ENCODE peak calls at places on chromosomes 3 and 15, in four cellular contexts. One of them, this sample, is unnamed.

GRCh38 chr3:107001635-107002034 is 375.6 kb upstream of the CCDC54 start:
- DNase-seq in GM23338: no peak
- DNase-seq in HCT116: no peak
- DNase-seq in HepG2: no peak
- DNase-seq in this sample: no peak

GRCh38 chr3:177039875-177040274 is 157.4 kb downstream of the TBL1XR1 start:
- DNase-seq in HCT116: no peak
- DNase-seq in GM23338: no peak
- DNase-seq in HepG2: no peak
- DNase-seq in this sample: no peak

GRCh38 chr3:156811092-156811862 is 14.9 kb upstream of the LEKR1 start:
- DNase-seq in HCT116: no peak
- DNase-seq in GM23338: no peak
- DNase-seq in HepG2: no peak
- DNase-seq in this sample: peak; percentile 40

GRCh38 chr15:52172869-52173268 is 18.3 kb downstream of the GNB5 start:
- DNase-seq in GM23338: no peak
- DNase-seq in HCT116: no peak
- DNase-seq in HepG2: no peak
- DNase-seq in this sample: no peak

GRCh38 chr3:191958980-191959671 is 498.2 kb downstream of the PYDC2 start:
- DNase-seq in HepG2: no peak
- DNase-seq in HCT116: no peak
- DNase-seq in GM23338: peak; percentile 28
- DNase-seq in this sample: no peak

GRCh38 chr15:73989001-73989798 is 2.9 kb downstream of the STOML1 start:
- DNase-seq in GM23338: no peak
- DNase-seq in HepG2: no peak
- DNase-seq in HCT116: peak; percentile 18
- DNase-seq in this sample: no peak

GRCh38 chr15:60605879-60606304 is 127.0 kb upstream of the ICE2 start:
- DNase-seq in GM23338: no peak
- DNase-seq in HCT116: no peak
- DNase-seq in HepG2: no peak
- DNase-seq in this sample: no peak

GRCh38 chr3:150251187-150251592 is 156.9 kb upstream of the TSC22D2 start:
- DNase-seq in GM23338: peak; percentile 26
- DNase-seq in HepG2: no peak
- DNase-seq in HCT116: no peak
- DNase-seq in this sample: no peak

GRCh38 chr3:190094201-190094718 is 26.4 kb downstream of the P3H2 start:
- DNase-seq in HepG2: no peak
- DNase-seq in GM23338: no peak
- DNase-seq in HCT116: no peak
- DNase-seq in this sample: no peak

GRCh38 chr15:47972738-47973137 is 148.1 kb upstream of the SLC24A5 start:
- DNase-seq in HepG2: no peak
- DNase-seq in HCT116: no peak
- DNase-seq in GM23338: peak; percentile 27
- DNase-seq in this sample: no peak

GRCh38 chr3:197259096-197259495 is 39.3 kb downstream of the DLG1 start:
- DNase-seq in HCT116: no peak
- DNase-seq in HepG2: no peak
- DNase-seq in GM23338: no peak
- DNase-seq in this sample: no peak

GRCh38 chr15:89114974-89115373 is 26.7 kb downstream of the ABHD2 start:
- DNase-seq in GM23338: peak; percentile 44
- DNase-seq in HepG2: no peak
- DNase-seq in HCT116: no peak
- DNase-seq in this sample: no peak

GRCh38 chr3:191094057-191094456 is 105.0 kb upstream of the OSTN start:
- DNase-seq in HepG2: no peak
- DNase-seq in HCT116: no peak
- DNase-seq in GM23338: no peak
- DNase-seq in this sample: no peak

GRCh38 chr3:185685231-185686035 is 99.3 kb downstream of the SENP2 start:
- DNase-seq in HCT116: no peak
- DNase-seq in HepG2: no peak
- DNase-seq in GM23338: no peak
- DNase-seq in this sample: no peak

GRCh38 chr3:134357261-134357913 is 16.9 kb downstream of the AMOTL2 start:
- DNase-seq in HepG2: no peak
- DNase-seq in GM23338: no peak
- DNase-seq in HCT116: no peak
- DNase-seq in this sample: no peak

GRCh38 chr15:57927091-57927631 is 138.3 kb downstream of the ALDH1A2 start:
- DNase-seq in GM23338: no peak
- DNase-seq in HCT116: no peak
- DNase-seq in HepG2: no peak
- DNase-seq in this sample: no peak

GRCh38 chr3:7272203-7272602 is 411.3 kb downstream of the GRM7 start:
- DNase-seq in HepG2: no peak
- DNase-seq in HCT116: no peak
- DNase-seq in GM23338: no peak
- DNase-seq in this sample: no peak

GRCh38 chr3:25783661-25784512 is 644 bp upstream of the NGLY1 start:
- DNase-seq in HCT116: no peak
- DNase-seq in GM23338: peak; percentile 92
- DNase-seq in HepG2: peak; percentile 30
- DNase-seq in this sample: peak; percentile 64

GRCh38 chr3:143010024-143010423 is 8.7 kb downstream of the U2SURP start:
- DNase-seq in GM23338: no peak
- DNase-seq in HepG2: no peak
- DNase-seq in HCT116: no peak
- DNase-seq in this sample: no peak

GRCh38 chr3:18207232-18207631 is 217.9 kb downstream of the SATB1 start:
- DNase-seq in GM23338: no peak
- DNase-seq in HCT116: no peak
- DNase-seq in HepG2: no peak
- DNase-seq in this sample: no peak

GRCh38 chr3:53718462-53718861 is 127.8 kb downstream of the CHDH start:
- DNase-seq in HCT116: no peak
- DNase-seq in HepG2: no peak
- DNase-seq in GM23338: peak; percentile 42
- DNase-seq in this sample: no peak

GRCh38 chr15:37076543-37076942 is 23.8 kb downstream of the MEIS2 start:
- DNase-seq in GM23338: no peak
- DNase-seq in HCT116: no peak
- DNase-seq in HepG2: no peak
- DNase-seq in this sample: no peak

GRCh38 chr3:123330441-123330991 is 118.4 kb downstream of the ADCY5 start:
- DNase-seq in GM23338: no peak
- DNase-seq in HCT116: no peak
- DNase-seq in HepG2: no peak
- DNase-seq in this sample: no peak

GRCh38 chr3:43016513-43016865 is 37.4 kb downstream of the GASK1A start:
- DNase-seq in HepG2: no peak
- DNase-seq in HCT116: no peak
- DNase-seq in GM23338: no peak
- DNase-seq in this sample: no peak

GRCh38 chr3:133662256-133662773 is 574 bp upstream of the TOPBP1 start:
- DNase-seq in HCT116: no peak
- DNase-seq in GM23338: peak; percentile 37
- DNase-seq in HepG2: peak; percentile 71
- DNase-seq in this sample: no peak

GRCh38 chr15:77144492-77145070 is 73.7 kb upstream of the TSPAN3 start:
- DNase-seq in GM23338: peak; percentile 17
- DNase-seq in HCT116: no peak
- DNase-seq in HepG2: no peak
- DNase-seq in this sample: no peak

GRCh38 chr3:1439395-1439794 is 346.6 kb downstream of the CNTN6 start:
- DNase-seq in HepG2: no peak
- DNase-seq in HCT116: no peak
- DNase-seq in GM23338: peak; percentile 69
- DNase-seq in this sample: peak; percentile 6

GRCh38 chr15:93312891-93313486 is 224.0 kb upstream of the RGMA start:
- DNase-seq in HepG2: no peak
- DNase-seq in HCT116: no peak
- DNase-seq in GM23338: peak; percentile 56
- DNase-seq in this sample: no peak

GRCh38 chr3:38960953-38961622 is 90.7 kb downstream of the SCN11A start:
- DNase-seq in HCT116: peak; percentile 58
- DNase-seq in HepG2: peak; percentile 25
- DNase-seq in GM23338: peak; percentile 82
- DNase-seq in this sample: peak; percentile 43

GRCh38 chr3:44865272-44866005 is 3.7 kb downstream of the TMEM42 start:
- DNase-seq in HCT116: no peak
- DNase-seq in HepG2: no peak
- DNase-seq in GM23338: no peak
- DNase-seq in this sample: no peak

GRCh38 chr3:128487813-128488635 is 5.0 kb downstream of the GATA2 start:
- DNase-seq in HCT116: peak; percentile 72
- DNase-seq in HepG2: peak; percentile 89
- DNase-seq in GM23338: peak; percentile 97
- DNase-seq in this sample: peak; percentile 77

GRCh38 chr15:57196865-57197264 is 179.4 kb upstream of the CGNL1 start:
- DNase-seq in HCT116: no peak
- DNase-seq in HepG2: no peak
- DNase-seq in GM23338: no peak
- DNase-seq in this sample: no peak

GRCh38 chr15:71282086-71282485 is 166.8 kb downstream of the THSD4 start:
- DNase-seq in HCT116: no peak
- DNase-seq in HepG2: no peak
- DNase-seq in GM23338: no peak
- DNase-seq in this sample: no peak

GRCh38 chr3:79367066-79367465 is 400.7 kb downstream of the ROBO1 start:
- DNase-seq in HCT116: no peak
- DNase-seq in HepG2: no peak
- DNase-seq in GM23338: no peak
- DNase-seq in this sample: no peak

GRCh38 chr15:66404532-66404931 is 17.8 kb downstream of the MAP2K1 start:
- DNase-seq in GM23338: peak; percentile 95
- DNase-seq in HepG2: no peak
- DNase-seq in HCT116: no peak
- DNase-seq in this sample: no peak

GRCh38 chr15:75721462-75721922 is 8.8 kb upstream of the CSPG4 start:
- DNase-seq in HCT116: no peak
- DNase-seq in HepG2: no peak
- DNase-seq in GM23338: no peak
- DNase-seq in this sample: no peak

GRCh38 chr3:61736506-61736905 is 175.1 kb downstream of the PTPRG start:
- DNase-seq in HepG2: no peak
- DNase-seq in HCT116: no peak
- DNase-seq in GM23338: no peak
- DNase-seq in this sample: no peak

GRCh38 chr15:41796457-41796856 is 22.2 kb downstream of the MAPKBP1 start:
- DNase-seq in HCT116: no peak
- DNase-seq in GM23338: no peak
- DNase-seq in HepG2: peak; percentile 32
- DNase-seq in this sample: no peak
- H3K27ac ChIP-seq in HCT116: no peak overlapping the region
- H3K27ac ChIP-seq in GM23338: no peak overlapping the region
- H3K27ac ChIP-seq in HepG2: peak overlapping the region; percentile 54
- H3K27ac ChIP-seq in this sample: no peak overlapping the region

GRCh38 chr3:71395927-71396695 is 187.4 kb downstream of the FOXP1 start:
- DNase-seq in HepG2: no peak
- DNase-seq in HCT116: no peak
- DNase-seq in GM23338: no peak
- DNase-seq in this sample: no peak
- TF ChIP-seq REST in HepG2: no peak
- TF ChIP-seq REST in HCT116: no peak
- TF ChIP-seq REST in GM23338: no peak
- TF ChIP-seq REST in this sample: no peak

DNA sequence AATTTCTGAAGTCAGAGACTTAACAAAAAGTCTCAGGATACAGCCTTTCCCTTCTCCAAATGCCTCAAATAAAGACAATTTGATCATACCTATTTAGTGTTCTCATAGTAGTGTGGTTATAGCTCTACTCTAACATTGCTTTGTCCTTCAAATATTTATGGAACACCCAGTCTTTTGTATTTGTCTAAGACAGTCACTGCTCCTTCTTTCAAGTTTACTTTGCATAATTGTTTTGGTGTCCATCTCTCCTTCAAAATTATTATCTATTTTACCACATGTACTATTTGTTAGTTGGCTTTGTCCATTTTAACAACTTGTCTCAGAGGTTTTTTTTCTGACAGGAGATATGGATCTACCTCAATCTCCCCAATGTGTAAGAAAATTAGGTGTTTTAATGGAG is 118.8 kb downstream of the UNC13C start:
- DNase-seq in HCT116: no peak
- DNase-seq in GM23338: no peak
- DNase-seq in HepG2: no peak
- DNase-seq in this sample: no peak
- TF ChIP-seq POLR2AphosphoS5 in HCT116: no peak
- TF ChIP-seq POLR2AphosphoS5 in GM23338: no peak
- TF ChIP-seq POLR2AphosphoS5 in HepG2: no peak
- TF ChIP-seq POLR2AphosphoS5 in this sample: no peak

GRCh38 chr3:73622135-73622534 is 2.6 kb downstream of the PDZRN3 start:
- DNase-seq in HCT116: no peak
- DNase-seq in HepG2: peak; percentile 3
- DNase-seq in GM23338: peak; percentile 31
- DNase-seq in this sample: no peak
- H3K27ac ChIP-seq in HCT116: no peak overlapping the region
- H3K27ac ChIP-seq in HepG2: no peak overlapping the region
- H3K27ac ChIP-seq in GM23338: no peak overlapping the region
- H3K27ac ChIP-seq in this sample: no peak overlapping the region

DNA sequence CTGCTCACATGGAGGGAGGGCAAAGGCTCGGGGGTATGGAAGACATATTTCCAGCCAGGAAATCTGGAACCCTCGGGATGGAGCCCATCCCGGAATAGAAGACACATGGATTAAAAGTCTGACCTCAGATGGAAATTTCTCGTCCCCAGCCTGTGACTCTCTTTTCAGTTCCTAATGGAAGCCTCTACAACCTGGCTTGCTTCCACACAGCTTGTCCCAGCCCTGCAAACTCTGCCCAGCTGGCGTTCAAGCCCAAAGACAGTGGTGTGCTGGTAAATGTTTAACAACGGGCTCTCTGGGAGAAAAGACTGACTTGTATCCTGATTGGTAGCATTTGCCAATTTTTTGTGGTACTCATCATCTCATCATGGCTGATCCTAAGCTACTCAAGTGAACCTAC is 35.6 kb upstream of the TLE3 start:
- DNase-seq in HepG2: no peak
- DNase-seq in HCT116: no peak
- DNase-seq in GM23338: no peak
- DNase-seq in this sample: no peak
- TF ChIP-seq REST in HepG2: no peak
- TF ChIP-seq REST in HCT116: no peak
- TF ChIP-seq REST in GM23338: no peak
- TF ChIP-seq REST in this sample: no peak

GRCh38 chr15:87576486-87577176 is 679.9 kb downstream of the NTRK3 start:
- DNase-seq in GM23338: no peak
- DNase-seq in HepG2: no peak
- DNase-seq in HCT116: no peak
- DNase-seq in this sample: no peak
- TF ChIP-seq POLR2AphosphoS5 in GM23338: peak; percentile 25
- TF ChIP-seq POLR2AphosphoS5 in HepG2: no peak
- TF ChIP-seq POLR2AphosphoS5 in HCT116: no peak
- TF ChIP-seq POLR2AphosphoS5 in this sample: no peak

GRCh38 chr3:12384451-12385233 is 95.8 kb downstream of the PPARG start:
- DNase-seq in GM23338: no peak
- DNase-seq in HepG2: no peak
- DNase-seq in HCT116: no peak
- DNase-seq in this sample: no peak
- H3K27ac ChIP-seq in GM23338: no peak overlapping the region
- H3K27ac ChIP-seq in HepG2: no peak overlapping the region
- H3K27ac ChIP-seq in HCT116: no peak overlapping the region
- H3K27ac ChIP-seq in this sample: no peak overlapping the region

GRCh38 chr3:4720316-4721075 is 227.3 kb downstream of the ITPR1 start:
- DNase-seq in HCT116: peak; percentile 60
- DNase-seq in GM23338: peak; percentile 74
- DNase-seq in HepG2: peak; percentile 75
- DNase-seq in this sample: peak; percentile 20
- TF ChIP-seq REST in HCT116: no peak
- TF ChIP-seq REST in GM23338: no peak
- TF ChIP-seq REST in HepG2: no peak
- TF ChIP-seq REST in this sample: no peak